ENCODE peak calls at places on chromosomes 13 and 19, in six cellular contexts. M is hepatic stellate cell; E is HT-29; B is thoracic aorta; U is T-helper 17 cell; G is CD4-positive, alpha-beta T cell. L is an unnamed sample.

GRCh38 chr13:48232420-48233096 is 448 bp upstream of the ITM2B start:
- DNase-seq in U (no peak), G (no peak), M (no peak), E (no peak), B (no peak), L (peak)

GRCh38 chr13:35672611-35673010 is 196.1 kb upstream of the MAB21L1 start:
- DNase-seq in E (no peak), B (no peak), G (no peak), U (no peak), M (no peak), L (no peak)

GRCh38 chr19:46972301-46972700 is 47.3 kb upstream of the NPAS1 start:
- DNase-seq in M (no peak), G (no peak), E (no peak), U (no peak), B (no peak), L (no peak)

GRCh38 chr19:10580979-10581631 is 6.0 kb downstream of the AP1M2 start:
- DNase-seq in M (peak), G (peak), B (peak), E (peak), U (peak), L (peak)

GRCh38 chr19:18833849-18834643 is 2.3 kb downstream of the UPF1 start:
- DNase-seq in E (peak), B (no peak), M (no peak), U (no peak), G (no peak), L (peak)

GRCh38 chr13:67369895-67370660 is 139.9 kb upstream of the PCDH9 start:
- DNase-seq in U (no peak), M (peak), E (no peak), B (no peak), G (no peak), L (no peak)

GRCh38 chr19:8357007-8357521 is 6.9 kb upstream of the ANGPTL4 start:
- DNase-seq in U (no peak), B (no peak), M (no peak), G (no peak), E (no peak), L (no peak)

GRCh38 chr19:9498183-9498902 is at the start of gene ZNF560:
- DNase-seq in M (peak), B (no peak), G (no peak), E (no peak), U (no peak), L (no peak)

GRCh38 chr19:22882797-22883196 is 50.7 kb downstream of the ZNF723 start:
- DNase-seq in G (no peak), B (no peak), U (no peak), E (peak), M (peak), L (no peak)

GRCh38 chr13:107342747-107343146 is 774.8 kb upstream of the ARGLU1 start:
- DNase-seq in M (no peak), B (no peak), G (no peak), E (no peak), U (no peak), L (no peak)

GRCh38 chr13:96003304-96003703 is 49.9 kb downstream of the UGGT2 start:
- DNase-seq in G (no peak), U (no peak), B (no peak), M (no peak), E (peak), L (no peak)

GRCh38 chr13:32297206-32297605 is 18.0 kb downstream of the ZAR1L start:
- DNase-seq in E (no peak), B (no peak), G (no peak), M (no peak), U (no peak), L (no peak)

GRCh38 chr19:5091576-5092215 is 122.8 kb downstream of the KDM4B start:
- DNase-seq in E (no peak), B (no peak), G (no peak), M (no peak), U (no peak), L (no peak)

GRCh38 chr13:34420975-34421719 is 520.9 kb upstream of the NBEA start:
- DNase-seq in B (no peak), E (peak), U (no peak), M (no peak), G (no peak), L (no peak)

GRCh38 chr19:39870171-39870971 is 24.2 kb upstream of the FBL start:
- DNase-seq in M (no peak), U (no peak), G (no peak), E (no peak), B (no peak), L (no peak)

GRCh38 chr13:112877066-112877465 is 91.9 kb upstream of the MCF2L start:
- DNase-seq in G (no peak), M (no peak), E (no peak), B (no peak), U (no peak), L (no peak)

GRCh38 chr13:42660367-42660965 is 86.5 kb downstream of the TNFSF11 start:
- DNase-seq in M (no peak), G (no peak), U (no peak), E (peak), B (no peak), L (no peak)

GRCh38 chr19:34023381-34023780 is 148.9 kb upstream of the LSM14A start:
- DNase-seq in B (no peak), G (no peak), U (no peak), M (no peak), E (no peak), L (no peak)

GRCh38 chr19:10661946-10662345 is 7.8 kb downstream of the ILF3 start:
- DNase-seq in M (no peak), U (no peak), E (no peak), G (no peak), B (no peak), L (no peak)

GRCh38 chr13:110726726-110727125 is 13.2 kb downstream of the ING1 start:
- DNase-seq in B (no peak), G (peak), M (no peak), U (peak), E (no peak), L (no peak)

GRCh38 chr19:13764821-13765394 is 586 bp downstream of the MRI1 start:
- DNase-seq in E (no peak), G (peak), U (peak), B (no peak), M (peak), L (no peak)

GRCh38 chr13:28705734-28706133 is 13.0 kb downstream of the SLC46A3 start:
- DNase-seq in B (no peak), E (no peak), M (no peak), U (no peak), G (no peak), L (no peak)

GRCh38 chr19:42232435-42232834 is 10.0 kb downstream of the GSK3A start:
- DNase-seq in M (no peak), E (no peak), U (no peak), B (no peak), G (no peak), L (no peak)

GRCh38 chr13:110301083-110301482 is 5.9 kb downstream of the COL4A1 start:
- DNase-seq in U (no peak), B (no peak), E (no peak), M (no peak), G (no peak), L (no peak)

GRCh38 chr13:21557995-21558394 is 46.0 kb downstream of the MICU2 start:
- DNase-seq in U (no peak), G (no peak), M (peak), E (peak), B (no peak), L (peak)

GRCh38 chr19:19627716-19628498 is at the start of gene LPAR2:
- DNase-seq in M (no peak), B (no peak), E (peak), G (peak), U (peak), L (peak)

GRCh38 chr13:95296326-95296939 is 4.8 kb downstream of the ABCC4 start:
- DNase-seq in U (no peak), M (no peak), G (no peak), E (peak), B (no peak), L (peak)

GRCh38 chr13:48401480-48401879 is 11.4 kb downstream of the LPAR6 start:
- DNase-seq in U (no peak), B (no peak), G (no peak), E (no peak), M (no peak), L (no peak)

GRCh38 chr19:55545443-55545842 is at the start of gene SBK3:
- DNase-seq in M (no peak), U (no peak), B (no peak), G (no peak), E (no peak), L (no peak)

GRCh38 chr19:29777916-29778315 is 33.9 kb upstream of the CCNE1 start:
- DNase-seq in G (no peak), M (no peak), U (no peak), E (no peak), B (no peak), L (no peak)

GRCh38 chr19:41175825-41176734 is 16.9 kb upstream of the CYP2S1 start:
- DNase-seq in U (no peak), M (peak), G (peak), B (no peak), E (peak), L (peak)

GRCh38 chr19:38924383-38924782 is 6.2 kb downstream of the SARS2 start:
- DNase-seq in M (no peak), E (no peak), B (no peak), G (no peak), U (no peak), L (no peak)

L was measured in Calu3.